ENCODE peak calls at places on chromosome 1, in eight cellular contexts. Q is AG09319; P is hepatic stellate cell; Z is cerebellar nuclear complex; M is psoas muscle; T is C1 segment of cervical spinal cord; G is body of pancreas; K is stimulated activated effector memory CD8-positive, alpha-beta T cell treated with anti-CD3 and anti-CD28 coated beads, Interleukin-12 subunit alpha, Interleukin-12 subunit beta, amount 100 ng/mL, for 72 hours. S is an unnamed sample.
A peak's percentile ranks its signal among the peaks of the same experiment; 100 is the strongest.

GRCh38 chr1:163163861-163164582 is 38.7 kb downstream of the RGS5 start:
- DNase-seq in Q (no peak), P (no peak), Z (no peak), M (no peak), T (no peak), G (no peak), K (no peak), S (peak; percentile 64)

GRCh38 chr1:207941664-207942063 is 30.7 kb upstream of the CD34 start:
- DNase-seq in Q (no peak), P (peak; percentile 22), Z (peak; percentile 64), M (peak; percentile 90), T (peak; percentile 20), G (peak; percentile 58), K (no peak), S (no peak)

GRCh38 chr1:177164380-177165068 is at the start of gene ASTN1:
- DNase-seq in Q (no peak), P (no peak), Z (peak; percentile 31), M (no peak), T (no peak), G (peak; percentile 5), K (no peak), S (no peak)

GRCh38 chr1:182301467-182302198 is 90.0 kb downstream of the GLUL start:
- DNase-seq in Q (no peak), P (no peak), Z (no peak), M (no peak), T (peak; percentile 54), G (peak; percentile 56), K (no peak), S (no peak)

GRCh38 chr1:59142663-59143487 is 154.0 kb upstream of the FGGY start:
- DNase-seq in Q (peak; percentile 60), P (peak; percentile 80), Z (no peak), M (no peak), T (no peak), G (no peak), K (no peak), S (peak; percentile 89)

GRCh38 chr1:19799877-19800804 is at the start of gene TMCO4:
- DNase-seq in Q (peak; percentile 62), P (peak; percentile 81), Z (no peak), M (peak; percentile 70), T (no peak), G (peak; percentile 66), K (peak; percentile 49), S (peak; percentile 59)

GRCh38 chr1:183554577-183554976 is 35.7 kb downstream of the NCF2 start:
- DNase-seq in Q (no peak), P (no peak), Z (no peak), M (no peak), T (no peak), G (no peak), K (no peak), S (no peak)

GRCh38 chr1:174204697-174205308 is 45.5 kb downstream of the RABGAP1L start:
- DNase-seq in Q (no peak), P (no peak), Z (no peak), M (no peak), T (no peak), G (no peak), K (no peak), S (no peak)

GRCh38 chr1:21508580-21509350 is 458 bp upstream of the ALPL start:
- DNase-seq in Q (no peak), P (peak; percentile 82), Z (no peak), M (peak; percentile 78), T (peak; percentile 4), G (peak; percentile 81), K (peak; percentile 69), S (no peak)

GRCh38 chr1:155872527-155872926 is 13.2 kb downstream of the SYT11 start:
- DNase-seq in Q (no peak), P (no peak), Z (peak; percentile 3), M (no peak), T (peak; percentile 39), G (no peak), K (no peak), S (no peak)

GRCh38 chr1:161885013-161885412 is 118.9 kb downstream of the ATF6 start:
- DNase-seq in Q (no peak), P (peak; percentile 65), Z (no peak), M (no peak), T (no peak), G (no peak), K (no peak), S (peak; percentile 29)

GRCh38 chr1:157245823-157246222 is 107.6 kb upstream of the ETV3 start:
- DNase-seq in Q (no peak), P (no peak), Z (no peak), M (no peak), T (no peak), G (no peak), K (no peak), S (no peak)

GRCh38 chr1:196466656-196467055 is 141.6 kb downstream of the KCNT2 start:
- DNase-seq in Q (no peak), P (no peak), Z (no peak), M (no peak), T (no peak), G (no peak), K (no peak), S (peak; percentile 6)

GRCh38 chr1:157994081-157994581 is 686 bp downstream of the KIRREL1 start:
- DNase-seq in Q (no peak), P (peak; percentile 51), Z (no peak), M (no peak), T (no peak), G (no peak), K (no peak), S (no peak)

GRCh38 chr1:119686661-119687060 is 25.1 kb upstream of the PHGDH start:
- DNase-seq in Q (no peak), P (no peak), Z (no peak), M (no peak), T (no peak), G (peak; percentile 66), K (no peak), S (no peak)

GRCh38 chr1:41122851-41123518 is 101.5 kb upstream of the SLFNL1 start:
- DNase-seq in Q (no peak), P (peak; percentile 52), Z (no peak), M (no peak), T (no peak), G (peak; percentile 61), K (no peak), S (peak; percentile 66)

GRCh38 chr1:156177918-156178654 is 15.8 kb upstream of the SLC25A44 start:
- DNase-seq in Q (no peak), P (no peak), Z (no peak), M (no peak), T (no peak), G (no peak), K (no peak), S (no peak)

GRCh38 chr1:25650219-25650576 is 33.6 kb downstream of the MAN1C1 start:
- DNase-seq in Q (no peak), P (no peak), Z (no peak), M (no peak), T (no peak), G (no peak), K (no peak), S (no peak)

GRCh38 chr1:43757343-43758053 is 50.2 kb downstream of the ST3GAL3 start:
- DNase-seq in Q (no peak), P (no peak), Z (no peak), M (no peak), T (no peak), G (no peak), K (no peak), S (no peak)

GRCh38 chr1:225425211-225425786 is 2.5 kb downstream of the LBR start:
- DNase-seq in Q (no peak), P (peak; percentile 38), Z (no peak), M (no peak), T (no peak), G (no peak), K (no peak), S (no peak)

GRCh38 chr1:165841582-165842362 is 14.4 kb downstream of the UCK2 start:
- DNase-seq in Q (no peak), P (no peak), Z (no peak), M (no peak), T (no peak), G (no peak), K (no peak), S (no peak)

GRCh38 chr1:55339681-55340080 is 124.5 kb upstream of the USP24 start:
- DNase-seq in Q (no peak), P (no peak), Z (no peak), M (no peak), T (no peak), G (no peak), K (no peak), S (no peak)

GRCh38 chr1:150696151-150696550 is 803 bp downstream of the GOLPH3L start:
- DNase-seq in Q (no peak), P (no peak), Z (no peak), M (no peak), T (no peak), G (no peak), K (no peak), S (no peak)

GRCh38 chr1:156020293-156021086 is at the start of gene SSR2:
- DNase-seq in Q (peak; percentile 70), P (peak; percentile 94), Z (peak; percentile 83), M (peak; percentile 89), T (peak; percentile 90), G (peak; percentile 89), K (peak; percentile 64), S (peak; percentile 81)

GRCh38 chr1:67489643-67490042 is 59.4 kb upstream of the SERBP1 start:
- DNase-seq in Q (no peak), P (no peak), Z (no peak), M (no peak), T (no peak), G (peak; percentile 7), K (no peak), S (no peak)

GRCh38 chr1:117366982-117367768 is at the start of gene MAN1A2:
- DNase-seq in Q (peak; percentile 54), P (peak; percentile 51), Z (peak; percentile 23), M (peak; percentile 95), T (peak; percentile 92), G (peak; percentile 96), K (no peak), S (peak; percentile 41)